ENCODE peak calls at places on chromosomes 16 and 17, in seven cellular contexts. B, H, A, W, D, I and L are unnamed samples.

GRCh38 chr16:55703003-55704001 is 47.5 kb downstream of the SLC6A2 start:
- DNase-seq in B (no peak), H (no peak), A (peak; percentile 82), W (no peak), D (no peak), I (peak; percentile 68), L (no peak)

GRCh38 chr17:55742272-55743102 is 8.4 kb upstream of the PCTP start:
- DNase-seq in B (no peak), H (no peak), A (no peak), W (no peak), D (no peak), I (no peak), L (no peak)

GRCh38 chr16:75238853-75239371 is 12.5 kb downstream of the BCAR1 start:
- DNase-seq in B (no peak), H (no peak), A (no peak), W (no peak), D (no peak), I (no peak), L (no peak)

GRCh38 chr16:12147681-12148479 is 171.3 kb downstream of the SNX29 start:
- DNase-seq in B (no peak), H (no peak), A (peak; percentile 82), W (no peak), D (no peak), I (peak; percentile 86), L (no peak)

GRCh38 chr16:64225696-64226095 is 896.2 kb downstream of the CDH11 start:
- DNase-seq in B (no peak), H (no peak), A (no peak), W (no peak), D (no peak), I (no peak), L (no peak)

GRCh38 chr16:84176192-84177053 is 10.4 kb downstream of the TAF1C start:
- DNase-seq in B (no peak), H (no peak), A (no peak), W (no peak), D (no peak), I (no peak), L (no peak)

GRCh38 chr16:17206712-17207111 is 264.0 kb downstream of the XYLT1 start:
- DNase-seq in B (no peak), H (no peak), A (no peak), W (no peak), D (no peak), I (no peak), L (no peak)

GRCh38 chr17:42436401-42436800 is 13.3 kb upstream of the CAVIN1 start:
- DNase-seq in B (no peak), H (peak; percentile 87), A (no peak), W (peak; percentile 71), D (no peak), I (no peak), L (no peak)

GRCh38 chr16:22109258-22109898 is 17.0 kb downstream of the VWA3A start:
- DNase-seq in B (no peak), H (no peak), A (no peak), W (no peak), D (no peak), I (no peak), L (no peak)

GRCh38 chr16:85269165-85269564 is 156.9 kb upstream of the CIBAR2 start:
- DNase-seq in B (no peak), H (no peak), A (no peak), W (no peak), D (no peak), I (no peak), L (no peak)

GRCh38 chr16:22255335-22255734 is 41.9 kb upstream of the POLR3E start:
- DNase-seq in B (no peak), H (no peak), A (no peak), W (no peak), D (no peak), I (no peak), L (no peak)

GRCh38 chr17:15279011-15279477 is 13.9 kb upstream of the PMP22 start:
- DNase-seq in B (no peak), H (no peak), A (no peak), W (no peak), D (no peak), I (no peak), L (no peak)

GRCh38 chr17:81518113-81518784 is 5.7 kb upstream of the ACTG1 start:
- DNase-seq in B (no peak), H (no peak), A (peak; percentile 52), W (no peak), D (no peak), I (peak; percentile 67), L (no peak)
- H3K27ac ChIP-seq in B (no peak overlapping the region), H (peak overlapping the region; percentile 99), A (no peak overlapping the region), W (peak overlapping the region; percentile 100), D (peak overlapping the region; percentile 79), I (no peak overlapping the region), L (no peak overlapping the region)

DNA sequence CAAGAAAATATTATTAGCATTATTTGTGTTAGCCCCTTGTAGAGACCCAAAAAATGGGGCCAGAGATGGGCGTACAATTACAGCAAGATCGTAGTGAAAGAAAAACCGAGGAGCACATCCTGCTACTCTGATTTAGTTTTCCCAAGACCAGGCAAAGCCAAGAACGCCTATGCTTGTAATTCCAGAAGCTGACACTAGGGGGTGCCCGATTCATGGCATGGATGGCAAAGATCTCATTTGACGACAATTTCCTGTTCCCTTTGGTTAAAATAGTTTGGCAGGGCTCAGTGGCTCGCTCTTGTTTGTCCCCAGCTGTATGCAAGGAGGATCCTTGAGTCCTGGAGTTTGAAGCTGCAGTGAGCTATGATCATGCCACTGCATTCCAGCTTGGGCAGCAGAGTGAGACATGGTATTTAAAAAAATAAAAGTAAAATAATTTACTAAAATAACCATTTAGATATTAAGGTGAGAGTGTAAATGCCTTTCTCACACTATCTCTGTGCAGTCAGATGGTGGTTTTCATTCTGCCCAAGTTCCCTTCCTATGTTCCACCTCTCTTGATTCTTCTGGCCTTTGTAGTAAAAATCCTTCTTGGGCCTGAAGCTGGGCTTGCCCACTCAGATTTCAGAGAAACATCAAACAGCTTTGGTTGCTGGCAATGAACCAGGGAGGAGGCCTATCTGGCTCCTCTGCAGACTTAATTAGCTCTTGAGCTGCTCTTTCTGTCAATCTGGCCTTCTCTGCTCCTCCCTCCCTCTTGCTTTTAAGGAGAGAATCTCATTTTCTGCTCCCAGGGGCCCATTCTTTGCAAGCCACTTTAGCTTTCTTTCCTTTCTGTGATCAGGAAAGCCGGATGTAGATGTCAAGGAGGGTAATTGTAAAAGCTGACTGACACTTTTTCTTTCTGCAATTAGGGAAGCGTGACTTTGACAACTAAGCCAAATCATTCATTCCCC is 31.2 kb downstream of the TMEM238L start:
- DNase-seq in B (no peak), H (peak; percentile 27), A (peak; percentile 93), W (no peak), D (no peak), I (peak; percentile 82), L (no peak)
- H3K27ac ChIP-seq in B (no peak overlapping the region), H (no peak overlapping the region), A (no peak overlapping the region), W (no peak overlapping the region), D (peak overlapping the region; percentile 35), I (no peak overlapping the region), L (no peak overlapping the region)

GRCh38 chr17:1158879-1159278 is 20.9 kb downstream of the ABR start:
- DNase-seq in B (no peak), H (no peak), A (no peak), W (no peak), D (no peak), I (no peak), L (no peak)
- H3K27ac ChIP-seq in B (no peak overlapping the region), H (no peak overlapping the region), A (no peak overlapping the region), W (no peak overlapping the region), D (no peak overlapping the region), I (no peak overlapping the region), L (no peak overlapping the region)

GRCh38 chr17:56830726-56831363 is 2.9 kb downstream of the C17orf67 start:
- DNase-seq in B (no peak), H (no peak), A (no peak), W (no peak), D (no peak), I (no peak), L (no peak)
- H3K27ac ChIP-seq in B (no peak overlapping the region), H (no peak overlapping the region), A (no peak overlapping the region), W (no peak overlapping the region), D (no peak overlapping the region), I (no peak overlapping the region), L (no peak overlapping the region)

GRCh38 chr17:497587-498034 is 145.0 kb upstream of the RPH3AL start:
- DNase-seq in B (no peak), H (no peak), A (no peak), W (no peak), D (no peak), I (no peak), L (no peak)
- H3K27ac ChIP-seq in B (no peak overlapping the region), H (no peak overlapping the region), A (no peak overlapping the region), W (no peak overlapping the region), D (no peak overlapping the region), I (no peak overlapping the region), L (no peak overlapping the region)

DNA sequence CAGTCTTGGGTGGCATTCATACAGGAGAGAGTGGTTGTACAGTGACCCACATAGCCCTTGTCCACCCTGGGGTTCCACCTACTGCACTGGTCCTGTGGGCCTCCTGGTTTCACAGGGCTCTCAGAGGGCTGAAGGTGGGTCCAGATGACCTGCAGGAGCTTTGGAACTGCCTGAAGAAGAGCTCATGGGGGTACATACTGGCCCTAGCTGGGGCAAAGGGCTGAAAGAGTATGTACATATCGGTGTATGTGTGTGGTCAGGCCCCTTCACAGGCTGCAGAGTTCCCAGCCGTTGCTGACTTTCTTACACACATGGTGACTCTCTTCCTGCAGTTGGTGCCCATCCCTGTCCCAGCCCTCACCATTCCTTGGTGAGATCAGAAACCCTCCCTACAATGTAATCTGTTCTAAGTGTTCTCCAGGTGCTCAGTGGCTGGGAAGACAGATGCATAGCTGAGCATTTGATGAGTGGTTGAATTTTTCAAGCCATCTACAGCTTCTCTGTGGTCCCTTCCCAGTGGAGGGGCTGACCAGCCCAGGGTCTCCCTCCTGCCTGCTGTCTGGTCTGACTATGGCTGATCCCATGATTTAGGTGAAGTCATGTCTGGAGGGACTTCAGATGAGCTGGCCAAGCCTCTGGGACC is 2.5 kb upstream of the NFATC3 start:
- DNase-seq in B (no peak), H (no peak), A (no peak), W (no peak), D (no peak), I (no peak), L (no peak)
- H3K27ac ChIP-seq in B (peak overlapping the region; percentile 48), H (no peak overlapping the region), A (no peak overlapping the region), W (peak overlapping the region; percentile 32), D (no peak overlapping the region), I (no peak overlapping the region), L (peak overlapping the region; percentile 96)